ENCODE peak calls at places on chromosomes 11 and 22, in six cellular contexts. R is type B pancreatic cell, K is psoas muscle, C is kidney tubule cell, N is brain microvascular endothelial cell, T is AG04449. A is an unnamed sample.

GRCh38 chr22:22180738-22181514 is 63.7 kb upstream of the VPREB1 start:
- DNase-seq in R (no peak), K (no peak), C (peak), N (no peak), T (no peak), A (peak)

GRCh38 chr11:134997652-134998320 is 585.7 kb upstream of the B3GAT1 start:
- DNase-seq in R (no peak), K (no peak), C (no peak), N (no peak), T (no peak), A (no peak)

GRCh38 chr22:38454361-38455062 is 487 bp downstream of the KCNJ4 start:
- DNase-seq in R (no peak), K (no peak), C (no peak), N (no peak), T (no peak), A (no peak)

GRCh38 chr11:28674432-28675076 is 566.4 kb downstream of the METTL15 start:
- DNase-seq in R (no peak), K (no peak), C (peak), N (no peak), T (peak), A (no peak)

GRCh38 chr22:38214248-38215056 is 12.7 kb downstream of the MAFF start:
- DNase-seq in R (peak), K (peak), C (peak), N (no peak), T (no peak), A (no peak)

GRCh38 chr22:23539135-23539838 is 40.8 kb downstream of the IGLL1 start:
- DNase-seq in R (no peak), K (peak), C (peak), N (peak), T (peak), A (peak)

GRCh38 chr11:64356498-64357411 is 2.2 kb upstream of the RPS6KA4 start:
- DNase-seq in R (no peak), K (no peak), C (peak), N (no peak), T (no peak), A (peak)

GRCh38 chr22:42991010-42991651 is 23.8 kb downstream of the PACSIN2 start:
- DNase-seq in R (no peak), K (no peak), C (peak), N (peak), T (peak), A (peak)

GRCh38 chr22:17199131-17199731 is 20.0 kb downstream of the ADA2 start:
- DNase-seq in R (no peak), K (peak), C (no peak), N (no peak), T (no peak), A (no peak)

GRCh38 chr11:3124821-3125220 is 40.3 kb downstream of the OSBPL5 start:
- DNase-seq in R (no peak), K (peak), C (no peak), N (no peak), T (no peak), A (no peak)

GRCh38 chr11:4851033-4851432 is 2.0 kb upstream of the OR51S1 start:
- DNase-seq in R (no peak), K (no peak), C (no peak), N (peak), T (no peak), A (no peak)

GRCh38 chr11:7278314-7278917 is 26.7 kb downstream of the SYT9 start:
- DNase-seq in R (no peak), K (no peak), C (peak), N (peak), T (no peak), A (peak)

GRCh38 chr11:8759634-8760033 is 77.0 kb downstream of the RPL27A start:
- DNase-seq in R (no peak), K (peak), C (no peak), N (no peak), T (no peak), A (no peak)

GRCh38 chr22:37260939-37261338 is 16.9 kb upstream of the RAC2 start:
- DNase-seq in R (no peak), K (no peak), C (peak), N (peak), T (no peak), A (peak)

GRCh38 chr11:103618532-103618931 is 417.9 kb upstream of the DDI1 start:
- DNase-seq in R (no peak), K (no peak), C (no peak), N (peak), T (peak), A (no peak)

GRCh38 chr11:122782222-122782621 is 56.1 kb upstream of the CRTAM start:
- DNase-seq in R (no peak), K (no peak), C (no peak), N (no peak), T (no peak), A (no peak)

GRCh38 chr11:84468255-84468654 is 1158.9 kb downstream of the DLG2 start:
- DNase-seq in R (no peak), K (no peak), C (no peak), N (no peak), T (no peak), A (peak)

GRCh38 chr11:17846852-17847453 is 112.4 kb downstream of the KCNC1 start:
- DNase-seq in R (no peak), K (peak), C (peak), N (peak), T (no peak), A (peak)

GRCh38 chr11:100925935-100926334 is 203.7 kb downstream of the PGR start:
- DNase-seq in R (no peak), K (no peak), C (peak), N (peak), T (peak), A (peak)

GRCh38 chr11:64711138-64711943 is 11.7 kb downstream of the NRXN2 start:
- DNase-seq in R (no peak), K (no peak), C (no peak), N (no peak), T (no peak), A (no peak)

GRCh38 chr11:92152245-92152644 is 72.4 kb upstream of the FAT3 start:
- DNase-seq in R (no peak), K (no peak), C (no peak), N (no peak), T (no peak), A (no peak)

GRCh38 chr22:42803454-42803853 is 53.6 kb downstream of the ARFGAP3 start:
- DNase-seq in R (no peak), K (peak), C (no peak), N (no peak), T (no peak), A (no peak)

GRCh38 chr11:17762309-17762974 is 27.9 kb downstream of the KCNC1 start:
- DNase-seq in R (no peak), K (no peak), C (peak), N (no peak), T (no peak), A (no peak)

GRCh38 chr22:25120093-25120561 is 79.5 kb upstream of the CRYBB3 start:
- DNase-seq in R (no peak), K (no peak), C (peak), N (no peak), T (no peak), A (no peak)

GRCh38 chr11:114182471-114182968 is 113.7 kb upstream of the NNMT start:
- DNase-seq in R (no peak), K (no peak), C (no peak), N (no peak), T (no peak), A (no peak)

GRCh38 chr11:18522388-18522787 is 4.4 kb downstream of the TSG101 start:
- DNase-seq in R (no peak), K (no peak), C (no peak), N (no peak), T (no peak), A (no peak)

GRCh38 chr11:3802016-3802790 is 4.8 kb upstream of the NUP98 start:
- DNase-seq in R (no peak), K (no peak), C (peak), N (no peak), T (peak), A (no peak)

GRCh38 chr11:46072172-46072964 is 48.9 kb downstream of the PHF21A start:
- DNase-seq in R (no peak), K (no peak), C (no peak), N (no peak), T (no peak), A (no peak)

GRCh38 chr11:27395556-27396258 is 32.7 kb upstream of the CCDC34 start:
- DNase-seq in R (no peak), K (no peak), C (peak), N (no peak), T (peak), A (peak)

GRCh38 chr11:46391578-46392420 is at the start of gene CHRM4:
- DNase-seq in R (no peak), K (no peak), C (peak), N (no peak), T (no peak), A (no peak)

GRCh38 chr11:124761301-124762021 is 629 bp downstream of the ESAM start:
- DNase-seq in R (no peak), K (peak), C (no peak), N (no peak), T (no peak), A (no peak)

GRCh38 chr11:112292785-112293407 is 32.2 kb upstream of the PLET1 start:
- DNase-seq in R (no peak), K (no peak), C (peak), N (peak), T (peak), A (peak)

GRCh38 chr11:3834349-3835099 is 6.2 kb downstream of the RHOG start:
- DNase-seq in R (no peak), K (peak), C (no peak), N (no peak), T (no peak), A (no peak)

GRCh38 chr11:7520981-7521487 is 7.2 kb downstream of the PPFIBP2 start:
- DNase-seq in R (no peak), K (no peak), C (no peak), N (no peak), T (no peak), A (no peak)

GRCh38 chr11:41039592-41039991 is 419.9 kb downstream of the LRRC4C start:
- DNase-seq in R (no peak), K (no peak), C (no peak), N (no peak), T (no peak), A (no peak)

GRCh38 chr22:20463324-20464095 is 25.9 kb upstream of the SCARF2 start:
- DNase-seq in R (no peak), K (peak), C (no peak), N (no peak), T (no peak), A (no peak)

GRCh38 chr22:41782316-41782715 is 18.2 kb upstream of the CCDC134 start:
- DNase-seq in R (no peak), K (no peak), C (no peak), N (no peak), T (no peak), A (no peak)

GRCh38 chr11:66586136-66586535 is 6.7 kb downstream of the CCDC87 start:
- DNase-seq in R (no peak), K (no peak), C (no peak), N (no peak), T (no peak), A (no peak)